ENCODE peak calls at places on chromosomes 6 and 20, in ten cellular contexts. One of them, this sample, is unnamed.

GRCh38 chr6:1337791-1338190 is 25.9 kb downstream of the FOXQ1 start:
- DNase-seq in body of pancreas: no peak
- DNase-seq in AG04450: no peak
- DNase-seq in K562: no peak
- DNase-seq in mammary epithelial cell: no peak
- DNase-seq in psoas muscle: no peak
- DNase-seq in tibial artery: no peak
- DNase-seq in A549: no peak
- DNase-seq in lower lobe of right lung: no peak
- DNase-seq in stomach: no peak
- DNase-seq in this sample: no peak

GRCh38 chr20:9407805-9408421 is 106.5 kb upstream of the LAMP5 start:
- DNase-seq in body of pancreas: peak
- DNase-seq in AG04450: peak
- DNase-seq in K562: peak
- DNase-seq in mammary epithelial cell: peak
- DNase-seq in psoas muscle: no peak
- DNase-seq in tibial artery: no peak
- DNase-seq in A549: peak
- DNase-seq in lower lobe of right lung: no peak
- DNase-seq in stomach: peak
- DNase-seq in this sample: peak

GRCh38 chr6:147510949-147511590 is 2.6 kb downstream of the SAMD5 start:
- DNase-seq in body of pancreas: no peak
- DNase-seq in AG04450: no peak
- DNase-seq in K562: no peak
- DNase-seq in mammary epithelial cell: no peak
- DNase-seq in psoas muscle: no peak
- DNase-seq in tibial artery: no peak
- DNase-seq in A549: peak
- DNase-seq in lower lobe of right lung: no peak
- DNase-seq in stomach: no peak
- DNase-seq in this sample: no peak

GRCh38 chr6:106856227-106856874 is 118.2 kb downstream of the CD24 start:
- DNase-seq in body of pancreas: no peak
- DNase-seq in AG04450: no peak
- DNase-seq in K562: peak
- DNase-seq in mammary epithelial cell: no peak
- DNase-seq in psoas muscle: no peak
- DNase-seq in tibial artery: no peak
- DNase-seq in A549: no peak
- DNase-seq in lower lobe of right lung: no peak
- DNase-seq in stomach: no peak
- DNase-seq in this sample: no peak

GRCh38 chr6:109595998-109596397 is 95.0 kb downstream of the AK9 start:
- DNase-seq in body of pancreas: peak
- DNase-seq in AG04450: no peak
- DNase-seq in K562: no peak
- DNase-seq in mammary epithelial cell: peak
- DNase-seq in psoas muscle: no peak
- DNase-seq in tibial artery: no peak
- DNase-seq in A549: peak
- DNase-seq in lower lobe of right lung: no peak
- DNase-seq in stomach: no peak
- DNase-seq in this sample: peak

GRCh38 chr6:158939255-158940170 is 60.5 kb downstream of the RSPH3 start:
- DNase-seq in body of pancreas: no peak
- DNase-seq in AG04450: no peak
- DNase-seq in K562: no peak
- DNase-seq in mammary epithelial cell: no peak
- DNase-seq in psoas muscle: no peak
- DNase-seq in tibial artery: no peak
- DNase-seq in A549: no peak
- DNase-seq in lower lobe of right lung: no peak
- DNase-seq in stomach: no peak
- DNase-seq in this sample: no peak

GRCh38 chr20:46199198-46199597 is 81.1 kb downstream of the CD40 start:
- DNase-seq in body of pancreas: no peak
- DNase-seq in AG04450: no peak
- DNase-seq in K562: peak
- DNase-seq in mammary epithelial cell: no peak
- DNase-seq in psoas muscle: no peak
- DNase-seq in tibial artery: no peak
- DNase-seq in A549: peak
- DNase-seq in lower lobe of right lung: no peak
- DNase-seq in stomach: peak
- DNase-seq in this sample: peak

GRCh38 chr6:139392834-139393233 is 18.4 kb upstream of the CITED2 start:
- DNase-seq in body of pancreas: no peak
- DNase-seq in AG04450: no peak
- DNase-seq in K562: no peak
- DNase-seq in mammary epithelial cell: no peak
- DNase-seq in psoas muscle: no peak
- DNase-seq in tibial artery: no peak
- DNase-seq in A549: no peak
- DNase-seq in lower lobe of right lung: no peak
- DNase-seq in stomach: no peak
- DNase-seq in this sample: no peak

GRCh38 chr6:71888720-71889340 is 2.5 kb downstream of the RIMS1 start:
- DNase-seq in body of pancreas: no peak
- DNase-seq in AG04450: no peak
- DNase-seq in K562: no peak
- DNase-seq in mammary epithelial cell: no peak
- DNase-seq in psoas muscle: no peak
- DNase-seq in tibial artery: no peak
- DNase-seq in A549: no peak
- DNase-seq in lower lobe of right lung: no peak
- DNase-seq in stomach: no peak
- DNase-seq in this sample: no peak

GRCh38 chr6:71887006-71887743 is 825 bp downstream of the RIMS1 start:
- DNase-seq in body of pancreas: no peak
- DNase-seq in AG04450: no peak
- DNase-seq in K562: no peak
- DNase-seq in mammary epithelial cell: no peak
- DNase-seq in psoas muscle: no peak
- DNase-seq in tibial artery: no peak
- DNase-seq in A549: no peak
- DNase-seq in lower lobe of right lung: no peak
- DNase-seq in stomach: no peak
- DNase-seq in this sample: no peak

GRCh38 chr6:71889366-71889765 is 3.0 kb downstream of the RIMS1 start:
- DNase-seq in body of pancreas: no peak
- DNase-seq in AG04450: no peak
- DNase-seq in K562: no peak
- DNase-seq in mammary epithelial cell: no peak
- DNase-seq in psoas muscle: no peak
- DNase-seq in tibial artery: no peak
- DNase-seq in A549: no peak
- DNase-seq in lower lobe of right lung: no peak
- DNase-seq in stomach: no peak
- DNase-seq in this sample: no peak

GRCh38 chr6:71887744-71888115 is 1.4 kb downstream of the RIMS1 start:
- DNase-seq in body of pancreas: no peak
- DNase-seq in AG04450: no peak
- DNase-seq in K562: no peak
- DNase-seq in mammary epithelial cell: no peak
- DNase-seq in psoas muscle: no peak
- DNase-seq in tibial artery: no peak
- DNase-seq in A549: no peak
- DNase-seq in lower lobe of right lung: no peak
- DNase-seq in stomach: no peak
- DNase-seq in this sample: no peak

DNA sequence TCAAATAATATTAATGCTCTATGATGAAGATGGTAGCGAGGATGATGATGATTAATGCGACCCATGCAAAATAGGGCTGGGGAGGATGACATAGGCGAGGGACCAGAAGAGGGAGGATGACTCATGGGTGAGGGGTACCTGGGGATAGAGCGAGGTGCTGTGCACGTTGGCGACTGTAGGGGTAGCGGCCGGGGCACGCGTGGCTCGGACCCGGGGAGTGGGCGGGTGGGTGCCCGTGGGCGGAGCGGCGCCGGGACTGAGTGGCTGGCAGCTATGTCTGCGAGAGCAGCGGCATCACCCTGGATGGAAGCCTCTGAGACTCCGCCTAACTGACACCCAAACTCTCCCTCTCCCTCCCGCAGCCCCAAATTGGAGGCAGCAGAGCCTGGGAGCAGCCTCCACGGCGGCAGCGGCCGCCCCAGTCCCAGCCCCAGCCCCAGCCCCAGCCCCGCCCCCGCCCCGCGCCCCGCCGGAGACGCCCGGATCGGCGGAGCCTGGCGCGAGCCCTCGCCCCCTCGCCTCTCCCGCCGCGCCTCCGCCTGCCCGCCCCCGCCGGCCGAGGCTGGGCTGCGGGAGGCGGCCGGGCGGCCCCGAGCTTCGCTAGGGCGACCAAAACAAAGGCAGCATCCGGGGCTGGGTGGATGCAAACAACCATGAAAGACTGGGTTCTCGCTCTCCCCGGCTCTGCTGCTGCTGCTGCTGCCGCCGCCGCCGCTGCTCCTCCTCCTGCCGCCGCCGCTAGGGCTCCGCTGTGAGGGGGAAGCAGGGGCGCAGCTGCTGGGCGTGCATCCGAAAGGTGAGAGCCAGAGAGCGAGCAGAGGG is at the start of gene RIMS1:
- DNase-seq in body of pancreas: no peak
- DNase-seq in AG04450: no peak
- DNase-seq in K562: no peak
- DNase-seq in mammary epithelial cell: no peak
- DNase-seq in psoas muscle: peak
- DNase-seq in tibial artery: peak
- DNase-seq in A549: peak
- DNase-seq in lower lobe of right lung: no peak
- DNase-seq in stomach: no peak
- DNase-seq in this sample: no peak
- TF ChIP-seq CTCF in body of pancreas: no peak
- TF ChIP-seq CTCF in AG04450: peak
- TF ChIP-seq CTCF in K562: no peak
- TF ChIP-seq CTCF in mammary epithelial cell: no peak
- TF ChIP-seq CTCF in psoas muscle: no peak
- TF ChIP-seq CTCF in tibial artery: peak
- TF ChIP-seq CTCF in A549: no peak
- TF ChIP-seq CTCF in lower lobe of right lung: no peak
- TF ChIP-seq CTCF in stomach: no peak
- TF ChIP-seq CTCF in this sample: no peak

GRCh38 chr6:15474196-15474595 is 188.6 kb downstream of the DTNBP1 start:
- DNase-seq in body of pancreas: no peak
- DNase-seq in AG04450: no peak
- DNase-seq in K562: no peak
- DNase-seq in mammary epithelial cell: peak
- DNase-seq in psoas muscle: no peak
- DNase-seq in tibial artery: no peak
- DNase-seq in A549: no peak
- DNase-seq in lower lobe of right lung: no peak
- DNase-seq in stomach: no peak
- DNase-seq in this sample: no peak

GRCh38 chr6:15475261-15475660 is 187.6 kb downstream of the DTNBP1 start:
- DNase-seq in body of pancreas: no peak
- DNase-seq in AG04450: no peak
- DNase-seq in K562: no peak
- DNase-seq in mammary epithelial cell: no peak
- DNase-seq in psoas muscle: no peak
- DNase-seq in tibial artery: no peak
- DNase-seq in A549: no peak
- DNase-seq in lower lobe of right lung: no peak
- DNase-seq in stomach: no peak
- DNase-seq in this sample: no peak

GRCh38 chr6:15476631-15477380 is 186.0 kb downstream of the DTNBP1 start:
- DNase-seq in body of pancreas: no peak
- DNase-seq in AG04450: peak
- DNase-seq in K562: no peak
- DNase-seq in mammary epithelial cell: no peak
- DNase-seq in psoas muscle: no peak
- DNase-seq in tibial artery: no peak
- DNase-seq in A549: no peak
- DNase-seq in lower lobe of right lung: no peak
- DNase-seq in stomach: no peak
- DNase-seq in this sample: no peak

GRCh38 chr6:15477746-15478145 is 185.1 kb downstream of the DTNBP1 start:
- DNase-seq in body of pancreas: no peak
- DNase-seq in AG04450: no peak
- DNase-seq in K562: no peak
- DNase-seq in mammary epithelial cell: no peak
- DNase-seq in psoas muscle: no peak
- DNase-seq in tibial artery: no peak
- DNase-seq in A549: no peak
- DNase-seq in lower lobe of right lung: no peak
- DNase-seq in stomach: no peak
- DNase-seq in this sample: no peak

GRCh38 chr6:15475872-15476271 is 187.0 kb downstream of the DTNBP1 start:
- DNase-seq in body of pancreas: no peak
- DNase-seq in AG04450: no peak
- DNase-seq in K562: no peak
- DNase-seq in mammary epithelial cell: no peak
- DNase-seq in psoas muscle: no peak
- DNase-seq in tibial artery: no peak
- DNase-seq in A549: no peak
- DNase-seq in lower lobe of right lung: no peak
- DNase-seq in stomach: no peak
- DNase-seq in this sample: no peak
- H3K27ac ChIP-seq in body of pancreas: no peak
- H3K27ac ChIP-seq in AG04450: peak
- H3K27ac ChIP-seq in K562: no peak
- H3K27ac ChIP-seq in mammary epithelial cell: no peak
- H3K27ac ChIP-seq in psoas muscle: peak
- H3K27ac ChIP-seq in tibial artery: peak
- H3K27ac ChIP-seq in A549: no peak
- H3K27ac ChIP-seq in lower lobe of right lung: no peak
- H3K27ac ChIP-seq in stomach: peak
- H3K27ac ChIP-seq in this sample: no peak

GRCh38 chr20:6824401-6824800 is 56.9 kb downstream of the BMP2 start:
- DNase-seq in body of pancreas: no peak
- DNase-seq in AG04450: no peak
- DNase-seq in K562: no peak
- DNase-seq in mammary epithelial cell: no peak
- DNase-seq in psoas muscle: no peak
- DNase-seq in tibial artery: no peak
- DNase-seq in A549: no peak
- DNase-seq in lower lobe of right lung: no peak
- DNase-seq in stomach: no peak
- DNase-seq in this sample: no peak

GRCh38 chr20:6814945-6815344 is 47.5 kb downstream of the BMP2 start:
- DNase-seq in body of pancreas: no peak
- DNase-seq in AG04450: no peak
- DNase-seq in K562: no peak
- DNase-seq in mammary epithelial cell: no peak
- DNase-seq in psoas muscle: no peak
- DNase-seq in tibial artery: no peak
- DNase-seq in A549: no peak
- DNase-seq in lower lobe of right lung: no peak
- DNase-seq in stomach: no peak
- DNase-seq in this sample: no peak

GRCh38 chr20:6818033-6818808 is 50.7 kb downstream of the BMP2 start:
- DNase-seq in body of pancreas: no peak
- DNase-seq in AG04450: no peak
- DNase-seq in K562: no peak
- DNase-seq in mammary epithelial cell: no peak
- DNase-seq in psoas muscle: no peak
- DNase-seq in tibial artery: no peak
- DNase-seq in A549: no peak
- DNase-seq in lower lobe of right lung: no peak
- DNase-seq in stomach: no peak
- DNase-seq in this sample: peak

GRCh38 chr20:6819599-6819998 is 52.1 kb downstream of the BMP2 start:
- DNase-seq in body of pancreas: peak
- DNase-seq in AG04450: no peak
- DNase-seq in K562: no peak
- DNase-seq in mammary epithelial cell: no peak
- DNase-seq in psoas muscle: no peak
- DNase-seq in tibial artery: no peak
- DNase-seq in A549: no peak
- DNase-seq in lower lobe of right lung: no peak
- DNase-seq in stomach: no peak
- DNase-seq in this sample: peak
- TF ChIP-seq CTCF in body of pancreas: peak
- TF ChIP-seq CTCF in AG04450: peak
- TF ChIP-seq CTCF in K562: no peak
- TF ChIP-seq CTCF in mammary epithelial cell: peak
- TF ChIP-seq CTCF in psoas muscle: no peak
- TF ChIP-seq CTCF in tibial artery: peak
- TF ChIP-seq CTCF in A549: no peak
- TF ChIP-seq CTCF in lower lobe of right lung: peak
- TF ChIP-seq CTCF in stomach: peak
- TF ChIP-seq CTCF in this sample: peak

GRCh38 chr6:170153436-170154319 is 137.2 kb downstream of the DLL1 start:
- DNase-seq in body of pancreas: no peak
- DNase-seq in AG04450: no peak
- DNase-seq in K562: no peak
- DNase-seq in mammary epithelial cell: no peak
- DNase-seq in psoas muscle: no peak
- DNase-seq in tibial artery: no peak
- DNase-seq in A549: no peak
- DNase-seq in lower lobe of right lung: peak
- DNase-seq in stomach: no peak
- DNase-seq in this sample: no peak
- H3K27ac ChIP-seq in body of pancreas: no peak
- H3K27ac ChIP-seq in AG04450: no peak
- H3K27ac ChIP-seq in K562: no peak
- H3K27ac ChIP-seq in mammary epithelial cell: no peak
- H3K27ac ChIP-seq in psoas muscle: no peak
- H3K27ac ChIP-seq in tibial artery: no peak
- H3K27ac ChIP-seq in A549: peak
- H3K27ac ChIP-seq in lower lobe of right lung: no peak
- H3K27ac ChIP-seq in stomach: no peak
- H3K27ac ChIP-seq in this sample: peak